ENCODE peak calls at places on chromosome X, in four cellular contexts. J is suprapubic skin, F is mesothelial cell of epicardium, M is vagina. K is an unnamed sample.

GRCh38 chrX:10666102-10666501 is 45.7 kb upstream of the MID1 start:
- DNase-seq in J (no peak), F (no peak), M (no peak), K (no peak)

GRCh38 chrX:129665916-129666644 is 11.3 kb upstream of the APLN start:
- DNase-seq in J (no peak), F (no peak), M (peak; percentile 49), K (peak; percentile 48)

GRCh38 chrX:111041018-111041462 is 55.0 kb upstream of the PAK3 start:
- DNase-seq in J (no peak), F (no peak), M (no peak), K (peak; percentile 86)

GRCh38 chrX:123425904-123426303 is 241.8 kb downstream of the GRIA3 start:
- DNase-seq in J (no peak), F (no peak), M (no peak), K (no peak)

GRCh38 chrX:25206761-25207160 is 191.0 kb upstream of the ARX start:
- DNase-seq in J (no peak), F (no peak), M (no peak), K (peak; percentile 55)

GRCh38 chrX:23898412-23898959 is 9.3 kb downstream of the APOO start:
- DNase-seq in J (no peak), F (no peak), M (no peak), K (no peak)

GRCh38 chrX:16771483-16772398 is 14.5 kb upstream of the TXLNG start:
- DNase-seq in J (no peak), F (no peak), M (no peak), K (peak; percentile 16)

GRCh38 chrX:154719132-154719675 is 31.7 kb downstream of the GAB3 start:
- DNase-seq in J (no peak), F (no peak), M (no peak), K (no peak)

GRCh38 chrX:46260502-46260901 is 284.7 kb downstream of the ZNF674 start:
- DNase-seq in J (no peak), F (no peak), M (no peak), K (no peak)

GRCh38 chrX:17617794-17618193 is 119.5 kb upstream of the SCML1 start:
- DNase-seq in J (no peak), F (no peak), M (no peak), K (no peak)

GRCh38 chrX:26822448-26822847 is 606.5 kb downstream of the MAGEB5 start:
- DNase-seq in J (no peak), F (no peak), M (no peak), K (no peak)

GRCh38 chrX:20060961-20061868 is 55.5 kb downstream of the MAP7D2 start:
- DNase-seq in J (no peak), F (no peak), M (no peak), K (no peak)

GRCh38 chrX:42290608-42291007 is 367.3 kb upstream of the CASK start:
- DNase-seq in J (no peak), F (no peak), M (no peak), K (no peak)

GRCh38 chrX:1870421-1870820 is 255.6 kb downstream of the ASMT start:
- DNase-seq in J (no peak), F (no peak), M (no peak), K (no peak)

GRCh38 chrX:39242187-39242586 is 440.9 kb downstream of the MID1IP1 start:
- DNase-seq in J (no peak), F (no peak), M (no peak), K (no peak)

GRCh38 chrX:281166-281999 is at the start of gene PLCXD1:
- DNase-seq in J (peak; percentile 78), F (peak; percentile 69), M (no peak), K (no peak)

GRCh38 chrX:16429391-16429790 is 220.6 kb upstream of the S100G start:
- DNase-seq in J (no peak), F (no peak), M (no peak), K (no peak)

GRCh38 chrX:140110081-140110650 is 144.8 kb upstream of the CXorf66 start:
- DNase-seq in J (no peak), F (no peak), M (no peak), K (no peak)
- TF ChIP-seq CTCF in J (no peak), F (no peak), M (no peak), K (no peak)

GRCh38 chrX:137430984-137431475 is 134.9 kb upstream of the ZIC3 start:
- DNase-seq in J (no peak), F (no peak), M (no peak), K (no peak)

GRCh38 chrX:137428777-137429564 is 137.0 kb upstream of the ZIC3 start:
- DNase-seq in J (no peak), F (no peak), M (no peak), K (no peak)

GRCh38 chrX:137431693-137432488 is 134.0 kb upstream of the ZIC3 start:
- DNase-seq in J (no peak), F (no peak), M (no peak), K (no peak)

GRCh38 chrX:137430301-137430700 is 135.6 kb upstream of the ZIC3 start:
- DNase-seq in J (no peak), F (no peak), M (no peak), K (no peak)

DNA sequence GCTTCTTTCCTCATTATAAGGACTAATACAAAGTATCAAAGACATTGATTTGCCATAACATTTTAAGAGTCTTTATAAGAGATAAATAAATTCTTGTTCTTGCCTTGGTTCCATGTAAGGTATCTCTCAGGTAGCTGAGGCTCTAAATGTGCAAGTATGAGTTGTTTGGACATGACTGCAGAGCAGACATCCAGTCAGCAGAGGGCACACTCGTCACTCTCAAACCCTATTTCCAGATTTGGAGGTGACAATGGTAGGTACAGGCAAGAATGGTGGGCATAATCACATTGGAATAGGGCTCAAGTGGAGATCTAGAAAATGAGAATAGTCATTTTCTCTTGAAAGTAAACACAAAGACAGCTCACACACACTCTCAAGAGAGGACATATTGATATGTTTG is 133.3 kb upstream of the ZIC3 start:
- DNase-seq in J (no peak), F (no peak), M (no peak), K (no peak)
- TF ChIP-seq CTCF in J (no peak), F (peak; percentile 12), M (no peak), K (peak; percentile 9)

GRCh38 chrX:147602297-147602696 is 309.4 kb upstream of the FMR1 start:
- DNase-seq in J (no peak), F (no peak), M (no peak), K (no peak)
- TF ChIP-seq CTCF in J (no peak), F (no peak), M (no peak), K (no peak)

GRCh38 chrX:133214316-133214715 is 3.8 kb downstream of the TFDP3 start:
- DNase-seq in J (no peak), F (no peak), M (no peak), K (no peak)

GRCh38 chrX:133218329-133218728 is at the start of gene TFDP3:
- DNase-seq in J (no peak), F (no peak), M (no peak), K (no peak)

GRCh38 chrX:133215017-133215416 is 3.1 kb downstream of the TFDP3 start:
- DNase-seq in J (no peak), F (no peak), M (no peak), K (no peak)

DNA sequence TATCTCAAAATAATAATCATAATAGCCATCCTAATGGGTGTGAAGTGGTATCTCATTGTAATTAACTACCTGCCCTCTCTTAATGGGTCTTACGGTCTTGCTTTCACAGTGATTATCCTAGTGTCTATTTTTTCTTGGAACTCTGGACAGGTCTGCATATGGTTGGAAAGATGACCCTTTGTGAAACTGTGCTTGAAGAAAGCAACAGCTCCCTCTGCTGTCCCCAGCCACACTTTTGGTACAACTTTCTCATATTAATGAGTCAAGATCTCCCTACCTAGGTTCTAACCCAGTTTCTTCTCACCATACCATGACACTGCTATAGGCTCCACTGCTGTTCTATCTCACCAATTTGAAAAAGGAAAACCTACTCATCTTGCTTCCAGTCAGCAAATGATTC is 2.4 kb downstream of the TFDP3 start:
- DNase-seq in J (no peak), F (no peak), M (no peak), K (no peak)
- TF ChIP-seq CTCF in J (no peak), F (no peak), M (no peak), K (peak; percentile 39)

K was measured in kidney epithelial cell.